ENCODE peak calls at places on chromosome 14, in five cellular contexts. One of them, this sample, is unnamed.

GRCh38 chr14:36429692-36430091 is 90.3 kb downstream of the NKX2-1 start:
- DNase-seq in IMR-90: no peak
- DNase-seq in GM23338: no peak
- DNase-seq in pancreas: no peak
- DNase-seq in psoas muscle: no peak
- DNase-seq in this sample: no peak

GRCh38 chr14:51581017-51581881 is 70.5 kb upstream of the FRMD6 start:
- DNase-seq in pancreas: no peak
- DNase-seq in IMR-90: peak; percentile 94
- DNase-seq in GM23338: no peak
- DNase-seq in psoas muscle: no peak
- DNase-seq in this sample: peak; percentile 60

GRCh38 chr14:51014086-51014485 is 69.8 kb upstream of the PYGL start:
- DNase-seq in IMR-90: peak; percentile 67
- DNase-seq in psoas muscle: no peak
- DNase-seq in GM23338: no peak
- DNase-seq in pancreas: no peak
- DNase-seq in this sample: peak; percentile 72

GRCh38 chr14:34604990-34605389 is 25.0 kb downstream of the SNX6 start:
- DNase-seq in IMR-90: peak; percentile 51
- DNase-seq in psoas muscle: no peak
- DNase-seq in pancreas: no peak
- DNase-seq in GM23338: no peak
- DNase-seq in this sample: peak; percentile 68

GRCh38 chr14:100296106-100296651 is 10.1 kb downstream of the SLC25A29 start:
- DNase-seq in IMR-90: no peak
- DNase-seq in psoas muscle: peak; percentile 45
- DNase-seq in GM23338: no peak
- DNase-seq in pancreas: peak; percentile 20
- DNase-seq in this sample: no peak

GRCh38 chr14:68976160-68977067 is 2.7 kb downstream of the ACTN1 start:
- DNase-seq in pancreas: peak; percentile 68
- DNase-seq in IMR-90: peak; percentile 48
- DNase-seq in GM23338: no peak
- DNase-seq in psoas muscle: peak; percentile 58
- DNase-seq in this sample: peak; percentile 19

GRCh38 chr14:69096766-69097475 is 56.0 kb downstream of the DCAF5 start:
- DNase-seq in psoas muscle: no peak
- DNase-seq in GM23338: peak; percentile 39
- DNase-seq in pancreas: no peak
- DNase-seq in IMR-90: peak; percentile 22
- DNase-seq in this sample: peak; percentile 75

GRCh38 chr14:37234222-37234621 is 36.5 kb downstream of the MIPOL1 start:
- DNase-seq in pancreas: no peak
- DNase-seq in IMR-90: no peak
- DNase-seq in GM23338: no peak
- DNase-seq in psoas muscle: no peak
- DNase-seq in this sample: no peak

GRCh38 chr14:69263364-69263763 is 3.4 kb downstream of the GALNT16 start:
- DNase-seq in GM23338: no peak
- DNase-seq in psoas muscle: peak; percentile 87
- DNase-seq in pancreas: no peak
- DNase-seq in IMR-90: peak; percentile 93
- DNase-seq in this sample: peak; percentile 86

GRCh38 chr14:65256714-65257113 is 154.4 kb upstream of the MAX start:
- DNase-seq in pancreas: no peak
- DNase-seq in psoas muscle: no peak
- DNase-seq in GM23338: no peak
- DNase-seq in IMR-90: no peak
- DNase-seq in this sample: no peak

DNA sequence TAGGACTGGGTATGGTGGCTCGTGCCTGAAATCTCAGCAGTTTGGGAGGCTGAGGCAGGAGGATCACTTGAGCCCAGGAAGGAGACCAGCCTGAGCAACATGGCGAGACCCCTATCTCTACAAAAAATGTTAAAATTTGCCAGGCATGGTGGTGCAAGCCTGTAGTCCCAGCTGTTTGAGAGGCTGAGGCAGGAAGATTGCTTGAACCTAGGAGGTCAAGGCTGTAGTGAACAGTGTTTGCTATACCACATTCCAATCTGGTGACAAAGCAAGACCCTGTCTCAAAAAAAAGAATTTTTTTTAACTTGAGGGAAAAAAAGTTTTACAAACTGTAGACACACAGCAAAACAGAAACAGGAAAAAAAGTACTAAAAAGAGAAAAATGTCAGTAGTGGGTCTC is 2.3 kb upstream of the MAP3K9 start:
- DNase-seq in GM23338: peak; percentile 23
- DNase-seq in IMR-90: no peak
- DNase-seq in pancreas: no peak
- DNase-seq in psoas muscle: no peak
- DNase-seq in this sample: peak; percentile 42
- H3K4me3 ChIP-seq in GM23338: peak overlapping the region; percentile 81
- H3K4me3 ChIP-seq in IMR-90: no peak overlapping the region
- H3K4me3 ChIP-seq in pancreas: no peak overlapping the region
- H3K4me3 ChIP-seq in psoas muscle: no peak overlapping the region
- H3K4me3 ChIP-seq in this sample: no peak overlapping the region

DNA sequence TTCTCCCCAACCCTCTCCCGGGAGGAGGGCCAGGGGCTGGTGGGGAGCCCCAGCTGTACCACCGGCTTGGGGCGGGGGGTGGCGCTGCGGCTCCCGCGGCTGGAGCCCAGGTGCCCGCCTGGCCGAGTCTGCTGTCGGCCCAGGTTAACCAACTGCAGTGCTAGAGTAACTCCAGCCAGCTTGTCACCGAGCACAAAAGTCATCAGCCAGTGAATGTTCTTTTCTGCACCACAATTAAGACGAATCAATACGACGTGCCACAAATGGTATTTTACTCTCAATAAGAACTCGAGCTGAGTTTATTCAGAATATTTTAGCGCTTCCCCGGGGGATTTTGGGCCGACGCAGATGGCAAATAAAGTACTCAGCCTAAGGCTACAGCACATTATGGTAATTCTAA is 83.3 kb downstream of the BCL11B start:
- DNase-seq in GM23338: peak; percentile 79
- DNase-seq in pancreas: no peak
- DNase-seq in IMR-90: no peak
- DNase-seq in psoas muscle: no peak
- DNase-seq in this sample: no peak
- TF ChIP-seq CTCF in GM23338: peak; percentile 78
- TF ChIP-seq CTCF in pancreas: no peak
- TF ChIP-seq CTCF in IMR-90: no peak
- TF ChIP-seq CTCF in psoas muscle: peak; percentile 28
- TF ChIP-seq CTCF in this sample: no peak

DNA sequence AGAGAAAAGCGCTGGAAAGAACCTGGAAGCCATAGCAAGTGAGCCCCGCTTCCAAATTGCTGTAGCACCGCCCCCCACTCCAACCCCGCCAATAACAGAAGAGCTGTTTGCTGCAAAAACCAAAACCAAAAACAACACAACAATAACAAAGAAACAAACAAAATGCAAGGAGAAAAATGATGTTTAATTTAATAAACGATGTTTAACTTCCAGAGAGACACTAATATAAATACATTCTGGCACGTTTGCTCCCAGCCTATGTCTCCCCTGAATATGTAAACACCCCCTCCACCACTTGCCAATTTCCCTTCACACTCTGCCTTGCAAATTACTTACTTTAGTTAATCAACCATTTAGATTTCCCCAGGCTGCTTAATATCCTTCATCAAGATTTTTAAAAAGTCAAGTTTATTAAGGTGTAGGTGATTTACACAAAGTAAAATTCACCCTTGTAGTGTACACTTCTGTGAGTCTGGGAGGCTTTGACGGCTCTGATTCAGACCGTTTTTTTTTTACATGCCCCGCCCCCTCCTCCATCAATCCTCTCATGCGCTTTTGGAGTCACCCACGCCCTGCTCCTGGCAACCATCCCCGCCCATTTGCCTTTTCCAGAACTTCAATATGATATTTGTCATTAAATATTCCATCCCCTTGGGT is 482 bp upstream of the IFI27L2 start:
- DNase-seq in psoas muscle: no peak
- DNase-seq in GM23338: peak; percentile 73
- DNase-seq in IMR-90: peak; percentile 34
- DNase-seq in pancreas: no peak
- DNase-seq in this sample: peak; percentile 61
- H3K4me3 ChIP-seq in psoas muscle: peak overlapping the region; percentile 59
- H3K4me3 ChIP-seq in GM23338: peak overlapping the region; percentile 57
- H3K4me3 ChIP-seq in IMR-90: peak overlapping the region; percentile 92
- H3K4me3 ChIP-seq in pancreas: peak overlapping the region; percentile 31
- H3K4me3 ChIP-seq in this sample: peak overlapping the region; percentile 76

DNA sequence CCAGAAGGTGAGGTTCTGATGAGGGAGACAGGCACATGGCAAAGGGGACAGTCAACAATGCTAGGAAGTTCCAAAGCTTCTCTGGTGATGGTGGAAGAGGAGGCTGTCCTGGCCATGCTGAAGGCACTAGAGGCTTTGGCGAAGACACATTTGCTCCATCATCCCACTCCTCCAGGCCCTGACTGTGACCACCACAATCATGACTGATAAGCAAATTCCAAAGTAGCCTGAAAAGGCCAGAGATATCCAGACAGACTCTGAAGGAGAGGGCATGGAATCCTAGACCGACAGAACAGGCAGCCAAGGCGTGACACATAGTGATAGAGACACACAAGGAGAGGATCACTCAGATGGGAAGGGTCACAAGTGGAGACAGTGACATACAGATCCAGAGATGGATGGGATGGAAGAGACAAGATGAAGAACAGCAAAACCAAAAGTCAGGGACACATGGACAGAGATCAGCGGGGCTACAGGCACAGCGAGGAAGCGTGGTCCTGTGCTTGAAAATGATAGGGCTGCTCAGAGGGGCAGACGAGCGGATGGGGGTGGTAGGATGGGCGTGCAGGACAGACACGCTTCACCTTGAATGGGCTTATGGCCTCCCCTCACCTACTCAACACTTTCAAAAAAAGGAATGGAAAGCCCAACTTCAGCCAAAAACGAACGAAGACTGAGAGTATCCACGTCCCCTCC is 1.3 kb downstream of the ZFHX2 start:
- DNase-seq in psoas muscle: no peak
- DNase-seq in GM23338: no peak
- DNase-seq in IMR-90: no peak
- DNase-seq in pancreas: no peak
- DNase-seq in this sample: no peak
- TF ChIP-seq CTCF in psoas muscle: no peak
- TF ChIP-seq CTCF in GM23338: no peak
- TF ChIP-seq CTCF in IMR-90: no peak
- TF ChIP-seq CTCF in pancreas: no peak
- TF ChIP-seq CTCF in this sample: no peak

GRCh38 chr14:88824314-88825077 is at the start of gene TTC8:
- DNase-seq in IMR-90: peak; percentile 89
- DNase-seq in psoas muscle: peak; percentile 92
- DNase-seq in pancreas: peak; percentile 93
- DNase-seq in GM23338: peak; percentile 93
- DNase-seq in this sample: peak; percentile 94

GRCh38 chr14:88821888-88822287 is 2.6 kb upstream of the TTC8 start:
- DNase-seq in GM23338: no peak
- DNase-seq in IMR-90: no peak
- DNase-seq in psoas muscle: no peak
- DNase-seq in pancreas: no peak
- DNase-seq in this sample: no peak

GRCh38 chr14:88823968-88824313 is 510 bp upstream of the TTC8 start:
- DNase-seq in GM23338: no peak
- DNase-seq in pancreas: no peak
- DNase-seq in psoas muscle: no peak
- DNase-seq in IMR-90: no peak
- DNase-seq in this sample: no peak

GRCh38 chr14:88825078-88825458 is 617 bp downstream of the TTC8 start:
- DNase-seq in IMR-90: peak; percentile 23
- DNase-seq in pancreas: no peak
- DNase-seq in GM23338: no peak
- DNase-seq in psoas muscle: no peak
- DNase-seq in this sample: peak; percentile 38

GRCh38 chr14:88825503-88825902 is 1.1 kb downstream of the TTC8 start:
- DNase-seq in pancreas: no peak
- DNase-seq in psoas muscle: no peak
- DNase-seq in GM23338: no peak
- DNase-seq in IMR-90: no peak
- DNase-seq in this sample: no peak
- H3K4me3 ChIP-seq in pancreas: no peak overlapping the region
- H3K4me3 ChIP-seq in psoas muscle: peak overlapping the region; percentile 70
- H3K4me3 ChIP-seq in GM23338: peak overlapping the region; percentile 71
- H3K4me3 ChIP-seq in IMR-90: peak overlapping the region; percentile 62
- H3K4me3 ChIP-seq in this sample: peak overlapping the region; percentile 91

This sample was measured in choroid plexus epithelial cell.